ENCODE peak calls at places on chromosomes 1 and 21, in eight cellular contexts. I, A, T, O, W, N, X and H are unnamed samples. For H3K9me3, the result is how much of the 10 kb centered on the place peaks cover.

GRCh38 chr1:15246960-15247614 is at the start of gene FHAD1:
- DNase-seq in I (peak), A (peak), T (peak), O (peak), W (peak), N (peak), X (peak), H (no peak)

GRCh38 chr1:10744654-10745238 is 51.7 kb downstream of the CASZ1 start:
- DNase-seq in I (no peak), A (no peak), T (no peak), O (no peak), W (no peak), N (no peak), X (no peak), H (no peak)

GRCh38 chr1:16718908-16719533 is 21.3 kb upstream of the RNU1-4 start:
- DNase-seq in I (no peak), A (no peak), T (no peak), O (no peak), W (no peak), N (peak), X (no peak), H (no peak)

GRCh38 chr1:11100149-11100493 is 452 bp upstream of the EXOSC10 start:
- DNase-seq in I (no peak), A (no peak), T (no peak), O (no peak), W (no peak), N (no peak), X (no peak), H (no peak)

GRCh38 chr1:240946926-240947325 is 335.0 kb upstream of the GREM2 start:
- DNase-seq in I (no peak), A (peak), T (no peak), O (peak), W (no peak), N (peak), X (peak), H (no peak)

GRCh38 chr1:156484480-156485058 is 16.0 kb downstream of the MEF2D start:
- DNase-seq in I (no peak), A (no peak), T (no peak), O (no peak), W (no peak), N (no peak), X (no peak), H (no peak)

GRCh38 chr1:202806845-202807366 is 1.3 kb downstream of the KDM5B start:
- DNase-seq in I (peak), A (no peak), T (no peak), O (peak), W (no peak), N (peak), X (peak), H (no peak)

GRCh38 chr1:79355073-79355472 is 348.5 kb upstream of the ADGRL4 start:
- DNase-seq in I (no peak), A (no peak), T (no peak), O (no peak), W (no peak), N (no peak), X (peak), H (no peak)

GRCh38 chr1:97192872-97193572 is 471.4 kb downstream of the PTBP2 start:
- DNase-seq in I (no peak), A (no peak), T (no peak), O (no peak), W (no peak), N (peak), X (peak), H (no peak)

GRCh38 chr1:205748398-205749093 is 1.4 kb downstream of the NUCKS1 start:
- DNase-seq in I (no peak), A (peak), T (no peak), O (peak), W (no peak), N (peak), X (peak), H (no peak)

GRCh38 chr1:175133693-175134435 is 58.7 kb downstream of the KIAA0040 start:
- DNase-seq in I (no peak), A (no peak), T (no peak), O (no peak), W (no peak), N (no peak), X (peak), H (no peak)

GRCh38 chr1:179164494-179164893 is 65.0 kb downstream of the ABL2 start:
- DNase-seq in I (no peak), A (no peak), T (no peak), O (no peak), W (no peak), N (no peak), X (peak), H (no peak)

GRCh38 chr1:162357681-162358266 is 18.9 kb downstream of the SPATA46 start:
- DNase-seq in I (no peak), A (peak), T (no peak), O (peak), W (peak), N (no peak), X (peak), H (no peak)

GRCh38 chr1:183699643-183700160 is 46.6 kb upstream of the APOBEC4 start:
- DNase-seq in I (no peak), A (no peak), T (no peak), O (no peak), W (no peak), N (no peak), X (no peak), H (no peak)

GRCh38 chr1:67257173-67257535 is 50.5 kb upstream of the IL12RB2 start:
- DNase-seq in I (no peak), A (no peak), T (no peak), O (peak), W (no peak), N (no peak), X (no peak), H (no peak)

GRCh38 chr1:207321790-207322530 is 482 bp downstream of the CD55 start:
- DNase-seq in I (no peak), A (peak), T (no peak), O (no peak), W (peak), N (peak), X (peak), H (no peak)

GRCh38 chr1:47710075-47711071 is 272.5 kb downstream of the FOXD2 start:
- DNase-seq in I (peak), A (peak), T (peak), O (peak), W (peak), N (peak), X (peak), H (peak)

GRCh38 chr1:6911229-6911941 is 126.1 kb downstream of the CAMTA1 start:
- DNase-seq in I (no peak), A (no peak), T (no peak), O (no peak), W (no peak), N (no peak), X (no peak), H (no peak)

GRCh38 chr21:41477641-41478318 is 30.2 kb downstream of the TMPRSS2 start:
- DNase-seq in I (no peak), A (peak), T (no peak), O (no peak), W (peak), N (peak), X (no peak), H (no peak)

GRCh38 chr1:247741756-247742155 is 3.3 kb downstream of the OR14K1 start:
- DNase-seq in I (no peak), A (no peak), T (no peak), O (no peak), W (no peak), N (no peak), X (no peak), H (no peak)

GRCh38 chr21:31999810-32000468 is 127.1 kb downstream of the HUNK start:
- DNase-seq in I (no peak), A (no peak), T (no peak), O (no peak), W (no peak), N (no peak), X (no peak), H (no peak)

GRCh38 chr1:89104687-89105086 is 21.2 kb downstream of the GBP2 start:
- DNase-seq in I (no peak), A (no peak), T (no peak), O (no peak), W (no peak), N (no peak), X (no peak), H (no peak)

GRCh38 chr1:233700338-233700737 is 86.4 kb downstream of the KCNK1 start:
- DNase-seq in I (no peak), A (no peak), T (no peak), O (no peak), W (no peak), N (no peak), X (no peak), H (no peak)

GRCh38 chr1:156750932-156751723 is at the start of gene HDGF:
- DNase-seq in I (peak), A (peak), T (peak), O (no peak), W (no peak), N (peak), X (peak), H (peak)

GRCh38 chr1:89833183-89834077 is 12.6 kb downstream of the LRRC8D start:
- DNase-seq in I (no peak), A (no peak), T (no peak), O (no peak), W (no peak), N (peak), X (no peak), H (no peak)

GRCh38 chr1:205314986-205315618 is 6.4 kb downstream of the NUAK2 start:
- DNase-seq in I (no peak), A (no peak), T (no peak), O (no peak), W (no peak), N (no peak), X (no peak), H (no peak)

DNA sequence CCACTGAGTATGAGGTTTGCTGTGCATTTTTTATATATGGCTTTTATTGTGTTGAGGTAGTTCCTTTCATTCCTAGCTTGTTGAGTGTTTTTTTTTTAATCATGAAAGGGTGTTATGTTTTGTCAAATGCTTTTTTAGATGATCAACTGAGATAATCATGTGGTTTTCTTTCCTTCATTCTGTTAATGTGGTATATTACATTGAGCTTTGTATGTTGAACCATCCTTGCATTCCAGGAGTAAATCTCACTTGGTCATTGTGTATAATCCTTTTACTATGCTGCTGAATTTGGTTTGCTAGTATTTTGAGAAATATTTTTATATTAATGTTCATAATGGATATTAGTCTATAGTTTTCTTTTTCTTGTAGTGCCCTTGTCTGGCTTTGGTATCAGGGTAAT is 11.1 kb upstream of the ZBTB40 start:
- DNase-seq in I (no peak), A (no peak), T (no peak), O (no peak), W (no peak), N (no peak), X (no peak), H (no peak)
- H3K9me3 ChIP-seq in I (under half), A (under half), T (under half), O (under half), W (under half), N (under half), X (under half), H (under half)

DNA sequence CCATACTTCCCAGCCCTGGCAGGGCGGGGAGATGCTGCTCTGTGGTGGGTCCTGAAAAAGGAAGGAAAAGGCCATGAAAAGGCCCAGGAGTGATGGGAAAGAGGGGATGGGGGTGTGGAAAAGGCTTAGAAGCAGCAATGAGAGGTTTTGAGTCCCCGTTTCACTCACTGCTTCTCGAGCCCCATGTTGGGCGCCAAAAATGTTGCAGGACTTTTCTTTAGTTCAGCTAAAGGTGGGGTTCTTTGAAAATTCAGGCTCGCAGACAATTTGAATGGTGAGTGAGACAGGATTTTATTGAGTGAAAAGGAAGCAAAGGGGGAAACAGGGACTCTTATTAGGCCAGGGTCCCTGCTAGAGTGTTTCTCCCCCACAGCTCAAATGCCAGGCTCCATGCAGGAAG is 93.1 kb downstream of the MRPS6 start:
- DNase-seq in I (no peak), A (no peak), T (no peak), O (peak), W (no peak), N (no peak), X (no peak), H (no peak)
- H3K9me3 ChIP-seq in I (half or more), A (under half), T (under half), O (under half), W (under half), N (under half), X (under half), H (under half)

GRCh38 chr1:190634134-190634533 is 156.5 kb upstream of the BRINP3 start:
- DNase-seq in I (no peak), A (no peak), T (no peak), O (no peak), W (no peak), N (peak), X (no peak), H (no peak)
- H3K9me3 ChIP-seq in I (under half), A (under half), T (under half), O (under half), W (under half), N (under half), X (under half), H (under half)

DNA sequence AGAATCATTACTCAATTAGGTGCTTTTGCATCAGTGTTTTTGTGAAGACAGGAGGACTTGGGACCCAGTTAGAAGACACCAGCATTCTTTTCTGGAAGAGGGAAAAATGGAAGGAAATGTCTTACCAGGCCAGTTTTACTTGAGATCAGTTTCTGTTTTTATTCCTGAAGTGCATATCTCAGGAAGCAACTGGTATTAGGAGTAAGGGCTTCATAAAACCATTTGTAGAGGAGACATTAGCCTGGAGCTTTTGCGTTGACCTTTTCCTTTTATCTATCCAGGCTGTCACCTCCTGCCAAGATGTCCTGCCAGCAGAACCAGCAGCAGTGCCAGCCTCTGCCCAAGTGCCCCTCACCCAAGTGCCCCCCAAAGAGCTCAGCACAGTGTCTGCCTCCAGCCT is at the start of gene LCE3B:
- DNase-seq in I (no peak), A (no peak), T (no peak), O (no peak), W (no peak), N (no peak), X (no peak), H (no peak)
- H3K9me3 ChIP-seq in I (under half), A (under half), T (under half), O (under half), W (under half), N (under half), X (under half), H (under half)

DNA sequence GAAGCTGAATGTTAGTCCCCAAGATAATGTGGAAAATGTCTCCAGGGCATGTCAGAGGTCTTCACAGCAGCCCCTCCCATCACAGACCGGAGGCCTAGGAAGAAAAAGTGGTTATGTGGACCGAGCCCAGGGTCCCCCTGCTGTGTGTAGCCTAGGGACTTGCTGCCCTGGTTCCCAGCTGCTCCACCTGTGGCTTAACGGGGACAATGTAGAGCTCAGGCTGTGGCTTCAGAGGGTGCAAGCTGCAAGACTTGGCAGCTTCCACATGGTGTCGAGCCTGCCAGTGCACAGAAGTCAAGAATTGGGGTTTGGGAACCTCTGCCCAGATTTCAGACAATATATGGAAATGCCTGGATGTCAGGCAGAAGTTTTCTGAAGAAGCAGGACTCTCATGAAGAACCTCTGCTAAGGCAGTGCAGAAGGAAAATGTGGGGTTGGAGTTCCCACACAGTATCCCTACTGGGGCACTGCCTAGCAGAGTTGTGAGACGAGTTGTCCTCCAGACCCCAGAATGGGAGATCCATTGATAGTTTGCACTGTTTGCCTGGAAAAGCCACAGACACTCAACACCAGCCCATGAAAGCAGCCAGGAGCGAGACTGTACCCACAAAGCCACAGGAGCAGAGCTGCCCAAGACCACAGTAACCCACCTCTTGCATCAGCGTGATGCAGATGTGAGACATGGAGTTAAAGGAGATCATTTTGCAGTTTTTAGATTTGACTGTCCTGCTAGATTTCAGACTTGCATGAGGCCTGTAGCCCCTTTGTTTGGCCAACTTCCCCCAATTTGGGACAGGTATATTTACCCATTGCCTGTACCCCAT is 204.9 kb downstream of the MRPL39 start:
- DNase-seq in I (no peak), A (no peak), T (no peak), O (no peak), W (no peak), N (no peak), X (no peak), H (no peak)
- H3K9me3 ChIP-seq in I (under half), A (under half), T (under half), O (under half), W (under half), N (under half), X (under half), H (under half)

GRCh38 chr21:15367061-15367626 is 302.3 kb upstream of the NRIP1 start:
- DNase-seq in I (no peak), A (no peak), T (no peak), O (no peak), W (no peak), N (no peak), X (peak), H (no peak)

GRCh38 chr21:15365751-15366392 is 301.1 kb upstream of the NRIP1 start:
- DNase-seq in I (no peak), A (no peak), T (no peak), O (no peak), W (no peak), N (no peak), X (no peak), H (no peak)

DNA sequence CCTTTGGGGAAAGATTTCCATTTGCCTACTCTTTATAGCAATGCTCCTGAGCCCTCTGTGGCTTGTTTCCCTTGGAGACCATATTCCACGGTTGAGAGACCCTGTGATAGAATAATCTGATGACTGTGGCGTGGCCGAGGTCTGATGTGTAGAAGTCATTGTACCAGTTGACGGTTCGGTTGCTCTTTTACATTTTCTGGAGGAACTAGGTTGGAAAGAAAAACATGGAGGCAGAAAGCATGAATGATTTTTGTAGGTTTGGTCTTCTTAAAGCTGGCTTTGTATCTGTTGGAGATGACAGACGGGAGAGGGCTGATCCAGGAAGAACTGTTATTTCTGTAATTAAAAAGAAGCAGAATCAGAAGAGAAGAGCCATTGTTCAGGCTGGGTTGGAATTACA is 305.8 kb upstream of the NRIP1 start:
- DNase-seq in I (no peak), A (no peak), T (no peak), O (no peak), W (no peak), N (no peak), X (no peak), H (no peak)
- H3K9me3 ChIP-seq in I (under half), A (under half), T (under half), O (under half), W (under half), N (under half), X (under half), H (under half)

GRCh38 chr1:212691561-212692071 is 8.0 kb downstream of the BATF3 start:
- DNase-seq in I (no peak), A (no peak), T (no peak), O (no peak), W (no peak), N (no peak), X (no peak), H (no peak)

GRCh38 chr1:212689196-212689710 is 10.4 kb downstream of the BATF3 start:
- DNase-seq in I (no peak), A (no peak), T (no peak), O (no peak), W (no peak), N (no peak), X (no peak), H (no peak)

GRCh38 chr1:212688338-212689047 is 11.1 kb downstream of the BATF3 start:
- DNase-seq in I (no peak), A (no peak), T (no peak), O (peak), W (no peak), N (no peak), X (peak), H (no peak)

GRCh38 chr1:212690816-212691403 is 8.7 kb downstream of the BATF3 start:
- DNase-seq in I (no peak), A (no peak), T (no peak), O (no peak), W (no peak), N (no peak), X (no peak), H (no peak)

DNA sequence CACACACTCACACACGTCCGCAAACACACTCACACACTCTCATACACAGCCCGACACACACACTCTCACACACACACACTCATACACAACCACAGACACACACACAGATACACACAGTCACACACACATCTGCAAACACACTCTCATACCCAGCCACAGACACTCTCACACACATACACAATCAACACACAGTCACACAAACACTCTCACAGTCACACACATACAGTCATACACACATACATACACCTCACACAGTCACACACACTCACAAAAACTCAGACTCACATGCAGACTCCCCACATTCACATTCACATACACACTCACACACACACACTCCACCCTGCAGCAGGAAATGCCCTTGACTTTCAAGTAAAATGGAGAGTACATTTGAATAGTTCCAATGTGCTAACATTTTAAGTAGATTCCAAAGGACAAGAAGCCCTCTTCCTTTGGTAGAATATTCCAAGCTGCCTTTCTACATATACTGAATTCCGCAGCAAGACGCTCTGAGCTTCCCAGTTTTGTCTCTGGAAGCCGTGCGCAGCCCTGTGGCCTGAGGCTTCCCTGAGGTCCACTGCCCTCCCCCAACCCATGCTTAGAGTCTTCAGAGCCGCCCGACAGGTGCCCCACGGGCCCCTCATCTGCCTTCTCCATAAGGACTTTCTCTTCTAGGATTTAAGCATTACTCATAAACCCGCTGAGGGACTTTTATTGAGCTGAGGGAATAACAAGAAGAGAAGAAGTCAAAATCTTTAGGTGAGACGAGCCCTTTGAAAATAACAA is 9.7 kb downstream of the BATF3 start:
- DNase-seq in I (no peak), A (no peak), T (no peak), O (no peak), W (no peak), N (no peak), X (no peak), H (no peak)
- H3K9me3 ChIP-seq in I (under half), A (under half), T (under half), O (under half), W (under half), N (under half), X (under half), H (under half)